ENCODE peak calls at places on chromosomes 11 and 22, in ten cellular contexts. A, L, R, U, Y, F, O, P, M and G are unnamed samples.

GRCh38 chr22:20607157-20607907 is 99.9 kb downstream of the MED15 start:
- DNase-seq in A (no peak), L (no peak), R (no peak), U (no peak), Y (no peak), F (no peak), O (peak), P (no peak), M (no peak), G (no peak)

GRCh38 chr11:63503492-63503891 is 2.4 kb upstream of the LGALS12 start:
- DNase-seq in A (no peak), L (no peak), R (no peak), U (no peak), Y (no peak), F (no peak), O (no peak), P (no peak), M (no peak), G (peak)

GRCh38 chr11:96658436-96658835 is 268.6 kb downstream of the JRKL start:
- DNase-seq in A (no peak), L (no peak), R (no peak), U (no peak), Y (no peak), F (no peak), O (no peak), P (no peak), M (no peak), G (no peak)

GRCh38 chr11:68150029-68150428 is 28.8 kb upstream of the CHKA start:
- DNase-seq in A (peak), L (no peak), R (no peak), U (peak), Y (no peak), F (peak), O (no peak), P (no peak), M (peak), G (peak)

GRCh38 chr22:39938509-39938908 is 21.7 kb upstream of the TMA7B start:
- DNase-seq in A (no peak), L (no peak), R (no peak), U (no peak), Y (no peak), F (no peak), O (no peak), P (no peak), M (no peak), G (no peak)

GRCh38 chr11:102138677-102139076 is 28.4 kb downstream of the YAP1 start:
- DNase-seq in A (peak), L (no peak), R (no peak), U (peak), Y (peak), F (peak), O (no peak), P (no peak), M (peak), G (no peak)

GRCh38 chr22:40498454-40499186 is 128.2 kb downstream of the SGSM3 start:
- DNase-seq in A (peak), L (peak), R (no peak), U (peak), Y (peak), F (peak), O (no peak), P (no peak), M (peak), G (no peak)

GRCh38 chr11:134515081-134515960 is 103.3 kb upstream of the B3GAT1 start:
- DNase-seq in A (no peak), L (no peak), R (peak), U (no peak), Y (no peak), F (no peak), O (peak), P (no peak), M (no peak), G (no peak)

GRCh38 chr11:111206472-111206871 is 39.1 kb upstream of the POU2AF2 start:
- DNase-seq in A (peak), L (peak), R (no peak), U (peak), Y (peak), F (peak), O (no peak), P (no peak), M (peak), G (no peak)

GRCh38 chr22:37564111-37564711 is 3.9 kb downstream of the CDC42EP1 start:
- DNase-seq in A (no peak), L (no peak), R (no peak), U (peak), Y (no peak), F (peak), O (no peak), P (no peak), M (no peak), G (no peak)

GRCh38 chr11:103532133-103532788 is 423.0 kb downstream of the DYNC2H1 start:
- DNase-seq in A (peak), L (peak), R (no peak), U (peak), Y (peak), F (peak), O (no peak), P (no peak), M (peak), G (no peak)

GRCh38 chr11:114819028-114819427 is 140.7 kb downstream of the NXPE2 start:
- DNase-seq in A (no peak), L (no peak), R (no peak), U (no peak), Y (no peak), F (peak), O (no peak), P (no peak), M (no peak), G (no peak)

GRCh38 chr11:129131361-129131760 is 60.8 kb downstream of the ARHGAP32 start:
- DNase-seq in A (no peak), L (no peak), R (no peak), U (no peak), Y (no peak), F (no peak), O (no peak), P (no peak), M (no peak), G (no peak)

GRCh38 chr22:28505416-28506156 is 174.1 kb downstream of the TTC28 start:
- DNase-seq in A (no peak), L (no peak), R (no peak), U (no peak), Y (no peak), F (no peak), O (no peak), P (no peak), M (no peak), G (no peak)

GRCh38 chr11:46461461-46461927 is 69.9 kb upstream of the CHRM4 start:
- DNase-seq in A (no peak), L (no peak), R (no peak), U (peak), Y (no peak), F (no peak), O (no peak), P (no peak), M (no peak), G (no peak)

GRCh38 chr11:72179049-72179803 is 12.7 kb upstream of the FOLR1 start:
- DNase-seq in A (no peak), L (no peak), R (no peak), U (no peak), Y (no peak), F (no peak), O (no peak), P (no peak), M (peak), G (no peak)

GRCh38 chr11:64237484-64237951 is 3.1 kb downstream of the VEGFB start:
- DNase-seq in A (no peak), L (no peak), R (peak), U (no peak), Y (no peak), F (no peak), O (no peak), P (peak), M (no peak), G (peak)

GRCh38 chr11:116193321-116194114 is 579.3 kb downstream of the BUD13 start:
- DNase-seq in A (peak), L (peak), R (peak), U (peak), Y (peak), F (peak), O (no peak), P (peak), M (no peak), G (peak)

GRCh38 chr11:8706673-8707432 is 24.3 kb downstream of the RPL27A start:
- DNase-seq in A (no peak), L (no peak), R (no peak), U (no peak), Y (no peak), F (no peak), O (no peak), P (no peak), M (no peak), G (no peak)

GRCh38 chr11:87036756-87037449 is 831 bp upstream of the TMEM135 start:
- DNase-seq in A (no peak), L (peak), R (peak), U (no peak), Y (no peak), F (no peak), O (no peak), P (no peak), M (peak), G (peak)

GRCh38 chr11:65808744-65809341 is 22.0 kb downstream of the OVOL1 start:
- DNase-seq in A (no peak), L (no peak), R (no peak), U (no peak), Y (no peak), F (no peak), O (no peak), P (no peak), M (no peak), G (no peak)

GRCh38 chr11:65811764-65812475 is 21.8 kb upstream of the SNX32 start:
- DNase-seq in A (no peak), L (no peak), R (no peak), U (no peak), Y (no peak), F (peak), O (no peak), P (no peak), M (no peak), G (no peak)

GRCh38 chr11:65806972-65807371 is 20.1 kb downstream of the OVOL1 start:
- DNase-seq in A (no peak), L (no peak), R (no peak), U (no peak), Y (no peak), F (no peak), O (no peak), P (no peak), M (no peak), G (no peak)

GRCh38 chr11:65810046-65810868 is 23.4 kb downstream of the OVOL1 start:
- DNase-seq in A (no peak), L (peak), R (no peak), U (no peak), Y (no peak), F (no peak), O (no peak), P (no peak), M (no peak), G (no peak)

DNA sequence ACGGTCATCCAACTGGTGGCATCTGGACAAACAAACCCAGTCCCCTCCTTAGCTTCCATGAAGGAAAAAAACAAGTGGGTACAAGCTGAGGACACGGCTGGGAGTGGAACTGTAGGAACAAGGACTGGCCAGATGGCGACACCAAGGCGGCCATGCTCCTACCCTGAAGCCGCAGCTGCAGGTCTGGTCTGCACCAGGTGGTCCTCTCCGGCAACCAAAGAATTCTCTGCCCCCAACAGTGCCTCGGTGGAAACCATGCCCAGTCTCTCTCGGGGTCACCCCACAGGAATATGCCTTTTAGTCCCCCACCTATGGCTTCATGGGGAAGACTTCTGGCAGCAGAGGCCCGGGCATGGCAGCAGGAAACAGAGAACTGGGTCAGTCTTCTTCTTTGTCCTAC is 22.6 kb downstream of the OVOL1 start:
- DNase-seq in A (no peak), L (no peak), R (no peak), U (no peak), Y (no peak), F (no peak), O (no peak), P (no peak), M (no peak), G (no peak)
- H3K4me3 ChIP-seq in A (no peak), L (no peak), R (no peak), U (no peak), Y (no peak), F (no peak), O (no peak), P (no peak), M (no peak), G (no peak)

DNA sequence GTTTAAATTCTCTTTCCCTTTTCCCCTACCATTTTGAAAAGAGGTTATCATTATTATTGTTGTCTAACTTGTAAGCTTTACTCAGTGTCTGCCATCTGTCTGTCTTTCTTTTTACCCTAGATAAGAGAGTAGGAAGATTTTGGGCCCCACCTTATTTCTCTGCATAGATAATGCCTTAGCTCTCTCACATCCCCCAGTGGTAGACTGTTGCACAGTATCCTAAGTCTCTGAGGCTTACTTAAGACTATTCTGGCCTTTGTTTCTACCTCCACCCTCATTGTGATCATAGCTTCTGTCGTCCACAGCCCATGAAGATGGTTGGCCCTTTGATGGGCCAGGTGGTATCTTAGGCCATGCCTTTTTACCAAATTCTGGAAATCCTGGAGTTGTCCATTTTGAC is 3.6 kb upstream of the OR51L1 start:
- DNase-seq in A (no peak), L (peak), R (no peak), U (peak), Y (no peak), F (peak), O (no peak), P (no peak), M (no peak), G (no peak)
- TF ChIP-seq CTCF in A (no peak), L (no peak), R (no peak), U (peak), Y (peak), F (peak), O (no peak), P (no peak), M (no peak), G (no peak)

DNA sequence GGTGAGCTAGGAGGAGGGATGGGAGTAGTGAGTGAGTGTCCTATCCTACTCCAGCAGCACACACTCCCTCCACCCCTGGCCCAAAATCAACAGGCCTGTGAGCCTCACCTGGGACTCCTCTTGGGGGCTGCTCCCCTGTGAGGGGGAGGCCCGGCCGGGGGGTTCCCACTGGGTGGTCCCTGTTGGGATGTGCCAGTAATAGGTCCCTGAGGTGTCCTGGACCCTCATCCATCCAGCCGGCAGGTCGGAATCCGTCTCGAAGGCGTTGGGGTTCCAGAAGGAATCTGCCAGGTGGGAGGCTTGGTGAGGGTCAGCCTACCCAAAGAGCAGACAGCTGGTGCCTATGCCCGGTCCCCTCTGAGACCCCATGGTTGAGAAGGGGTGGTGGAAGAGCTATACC is 13.3 kb downstream of the SMPD1 start:
- DNase-seq in A (no peak), L (no peak), R (no peak), U (no peak), Y (no peak), F (no peak), O (peak), P (no peak), M (no peak), G (no peak)
- H3K4me3 ChIP-seq in A (no peak), L (no peak), R (no peak), U (no peak), Y (no peak), F (no peak), O (no peak), P (no peak), M (no peak), G (no peak)

GRCh38 chr11:17734986-17735822 is 623 bp downstream of the KCNC1 start:
- DNase-seq in A (peak), L (peak), R (peak), U (peak), Y (peak), F (peak), O (peak), P (peak), M (no peak), G (peak)

GRCh38 chr11:17734418-17734911 is at the start of gene KCNC1:
- DNase-seq in A (peak), L (peak), R (no peak), U (peak), Y (no peak), F (peak), O (peak), P (no peak), M (no peak), G (peak)

GRCh38 chr11:17733261-17733660 is 1.3 kb upstream of the KCNC1 start:
- DNase-seq in A (no peak), L (no peak), R (no peak), U (no peak), Y (no peak), F (no peak), O (no peak), P (no peak), M (no peak), G (no peak)

GRCh38 chr11:17730137-17730536 is 4.4 kb upstream of the KCNC1 start:
- DNase-seq in A (no peak), L (no peak), R (no peak), U (no peak), Y (no peak), F (no peak), O (no peak), P (no peak), M (no peak), G (no peak)

GRCh38 chr11:17730608-17731462 is 3.7 kb upstream of the KCNC1 start:
- DNase-seq in A (peak), L (peak), R (peak), U (peak), Y (peak), F (peak), O (peak), P (peak), M (peak), G (peak)
- TF ChIP-seq CTCF in A (peak), L (peak), R (peak), U (peak), Y (peak), F (peak), O (peak), P (peak), M (peak), G (peak)

DNA sequence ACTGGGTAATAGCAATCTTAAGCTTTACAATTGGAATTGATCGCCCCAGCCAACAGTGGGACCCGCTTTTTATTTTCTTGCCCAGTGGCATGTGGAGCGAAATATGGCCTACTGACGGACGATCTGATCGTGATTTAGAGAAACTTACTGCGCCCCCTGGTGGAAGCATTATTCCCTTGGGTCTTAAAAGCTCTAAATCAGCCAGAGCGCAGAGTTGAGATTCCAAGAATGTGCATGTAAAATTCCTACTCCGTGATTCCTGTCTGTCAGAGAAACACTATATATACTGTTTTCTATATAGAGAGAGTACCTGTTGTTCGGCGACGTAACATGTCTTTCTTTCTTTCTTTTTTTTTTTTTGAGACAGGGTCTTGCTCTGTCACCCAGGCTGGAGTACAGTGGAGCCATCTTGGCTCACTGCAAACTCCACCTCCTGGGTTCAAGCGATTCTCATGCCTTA is 3.7 kb upstream of the DPF2 start:
- DNase-seq in A (peak), L (peak), R (peak), U (peak), Y (peak), F (peak), O (peak), P (peak), M (peak), G (peak)
- H3K4me3 ChIP-seq in A (no peak), L (no peak), R (no peak), U (no peak), Y (no peak), F (no peak), O (peak), P (no peak), M (peak), G (no peak)

GRCh38 chr11:18853086-18853720 is 61.6 kb upstream of the PTPN5 start:
- DNase-seq in A (peak), L (peak), R (no peak), U (peak), Y (no peak), F (peak), O (no peak), P (peak), M (peak), G (peak)
- TF ChIP-seq CTCF in A (peak), L (peak), R (peak), U (peak), Y (peak), F (peak), O (no peak), P (peak), M (peak), G (peak)

GRCh38 chr11:131391161-131391560 is 20.7 kb downstream of the NTM start:
- DNase-seq in A (no peak), L (no peak), R (no peak), U (no peak), Y (no peak), F (no peak), O (no peak), P (no peak), M (no peak), G (peak)

GRCh38 chr11:131389582-131389981 is 19.2 kb downstream of the NTM start:
- DNase-seq in A (no peak), L (no peak), R (no peak), U (no peak), Y (no peak), F (no peak), O (no peak), P (no peak), M (no peak), G (no peak)

GRCh38 chr11:131386408-131386807 is 16.0 kb downstream of the NTM start:
- DNase-seq in A (no peak), L (no peak), R (no peak), U (no peak), Y (no peak), F (no peak), O (no peak), P (no peak), M (no peak), G (no peak)

DNA sequence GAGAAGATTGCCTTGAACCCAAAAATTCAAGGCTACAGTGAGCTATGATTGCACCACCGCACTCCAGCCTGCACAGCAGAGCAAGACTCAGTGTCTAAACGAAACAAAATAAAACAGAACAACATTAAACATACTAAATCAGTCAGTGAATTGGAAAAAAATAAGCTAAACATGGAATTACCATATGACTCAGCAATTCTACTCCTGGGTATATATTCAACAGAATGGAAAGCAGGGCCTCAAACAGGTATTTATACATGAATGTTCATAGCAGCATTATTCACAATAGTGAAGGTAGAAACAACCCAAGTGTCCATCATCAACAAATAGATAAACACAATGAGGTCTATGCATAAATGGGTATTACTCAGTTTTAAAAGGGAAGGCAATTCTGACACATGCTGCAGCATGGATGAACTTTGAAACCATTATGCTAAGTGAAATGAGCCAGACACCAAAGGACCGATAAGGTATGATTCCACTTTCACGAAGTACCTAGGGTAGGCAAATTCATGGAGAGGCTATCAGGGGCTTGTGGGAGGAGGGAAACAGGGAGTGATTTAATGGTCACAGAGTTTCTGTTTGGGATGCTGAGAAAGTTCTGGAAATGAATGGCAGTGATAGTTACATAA is 15.5 kb downstream of the NTM start:
- DNase-seq in A (no peak), L (no peak), R (no peak), U (no peak), Y (no peak), F (no peak), O (no peak), P (no peak), M (no peak), G (no peak)
- H3K4me3 ChIP-seq in A (no peak), L (no peak), R (no peak), U (no peak), Y (no peak), F (no peak), O (no peak), P (no peak), M (no peak), G (no peak)